ENCODE peak calls at places on chromosomes 3 and 15, in eight cellular contexts. F is NCI-H2171 treated with DMSO at 0.1 percent for 48 hours; S is fibroblast of gingiva; Q is activated T-cell treated with anti-CD3 and anti-CD28 coated beads, Interleukin-2, amount 50 U/mL, for 24 hours; G is kidney tubule cell; W is activated CD4-positive, alpha-beta T cell treated with anti-CD3 and anti-CD28 coated beads, Interleukin-2, amount 50 U/mL, for 24 hours; T is type B pancreatic cell; Z is AG10803. I is an unnamed sample.

GRCh38 chr15:65460948-65461347 is 38.2 kb upstream of the IGDCC4 start:
- DNase-seq in S (no peak), G (peak), T (no peak), F (no peak), Q (peak), W (no peak), Z (peak), I (no peak)

GRCh38 chr15:74531144-74531811 is 9.7 kb upstream of the ARID3B start:
- DNase-seq in T (no peak), Z (peak), G (peak), Q (no peak), W (no peak), F (no peak), S (peak), I (peak)

GRCh38 chr15:35549567-35549966 is 3.6 kb upstream of the DPH6 start:
- DNase-seq in F (no peak), Z (no peak), G (no peak), W (no peak), S (no peak), Q (no peak), T (no peak), I (peak)

GRCh38 chr3:1195922-1196321 is 103.1 kb downstream of the CNTN6 start:
- DNase-seq in W (no peak), F (no peak), T (no peak), S (peak), Q (no peak), G (peak), Z (peak), I (no peak)

GRCh38 chr15:22861151-22861550 is 22.7 kb downstream of the NIPA2 start:
- DNase-seq in Q (no peak), Z (no peak), G (no peak), S (no peak), F (no peak), W (no peak), T (no peak), I (no peak)

GRCh38 chr15:66966256-66966655 is 99.1 kb upstream of the SMAD3 start:
- DNase-seq in W (no peak), F (no peak), G (no peak), Q (no peak), Z (no peak), T (no peak), S (no peak), I (peak)

GRCh38 chr3:58099850-58100249 is 91.6 kb downstream of the FLNB start:
- DNase-seq in Q (no peak), G (no peak), W (no peak), F (no peak), Z (no peak), S (no peak), T (no peak), I (no peak)

GRCh38 chr3:177427540-177427939 is 230.3 kb upstream of the TBL1XR1 start:
- DNase-seq in F (no peak), T (no peak), W (no peak), Z (peak), G (peak), S (no peak), Q (no peak), I (no peak)

GRCh38 chr3:75329713-75330112 is 334.4 kb upstream of the FRG2C start:
- DNase-seq in F (no peak), Q (no peak), T (no peak), S (no peak), G (no peak), W (no peak), Z (no peak), I (no peak)

GRCh38 chr3:98561727-98562521 is 30.1 kb downstream of the GPR15 start:
- DNase-seq in Z (no peak), G (peak), T (no peak), W (no peak), Q (no peak), S (no peak), F (no peak), I (no peak)

GRCh38 chr3:96814581-96815567 is at the start of gene EPHA6:
- DNase-seq in G (no peak), S (no peak), W (no peak), F (no peak), Z (peak), Q (no peak), T (peak), I (peak)

GRCh38 chr3:191721390-191721801 is 260.4 kb downstream of the PYDC2 start:
- DNase-seq in Z (no peak), F (peak), G (no peak), Q (no peak), T (no peak), W (no peak), S (no peak), I (no peak)

GRCh38 chr3:186461141-186461540 is 83.0 kb downstream of the CRYGS start:
- DNase-seq in Z (peak), T (no peak), S (no peak), Q (no peak), F (no peak), G (peak), W (no peak), I (no peak)

GRCh38 chr3:195123196-195123805 is 147.7 kb downstream of the XXYLT1 start:
- DNase-seq in W (no peak), Z (peak), T (no peak), Q (no peak), S (no peak), G (no peak), F (peak), I (peak)

GRCh38 chr3:30440880-30441279 is 165.5 kb upstream of the TGFBR2 start:
- DNase-seq in F (no peak), T (no peak), Q (no peak), W (no peak), S (no peak), Z (no peak), G (peak), I (peak)

GRCh38 chr3:50388021-50388719 is 28.8 kb upstream of the TMEM115 start:
- DNase-seq in G (no peak), Z (no peak), F (peak), W (no peak), T (no peak), S (no peak), Q (no peak), I (peak)

GRCh38 chr15:45634442-45635190 is at the start of gene SQOR:
- DNase-seq in Q (peak), W (peak), G (peak), F (no peak), S (peak), T (peak), Z (peak), I (peak)

GRCh38 chr3:65402597-65402996 is 636.1 kb downstream of the MAGI1 start:
- DNase-seq in G (peak), T (no peak), W (no peak), F (no peak), S (peak), Q (no peak), Z (peak), I (peak)

GRCh38 chr3:151919446-151919845 is 46.0 kb downstream of the SUCNR1 start:
- DNase-seq in Q (no peak), T (no peak), F (no peak), G (no peak), S (no peak), W (no peak), Z (no peak), I (no peak)

GRCh38 chr3:62888778-62889177 is 13.6 kb upstream of the CADPS start:
- DNase-seq in W (no peak), S (no peak), Z (no peak), G (no peak), F (no peak), T (no peak), Q (no peak), I (no peak)

GRCh38 chr3:95215437-95215836 is 1152.6 kb downstream of the NSUN3 start:
- DNase-seq in F (no peak), G (no peak), Q (no peak), W (no peak), Z (no peak), T (no peak), S (no peak), I (no peak)

GRCh38 chr3:114727373-114727772 is 419.7 kb downstream of the ZBTB20 start:
- DNase-seq in G (no peak), S (no peak), Z (no peak), Q (no peak), T (no peak), F (no peak), W (no peak), I (no peak)

GRCh38 chr3:50515565-50516047 is 12.2 kb upstream of the CACNA2D2 start:
- DNase-seq in Q (no peak), F (no peak), W (no peak), G (no peak), Z (no peak), S (no peak), T (no peak), I (peak)

GRCh38 chr3:117322866-117323265 is 613.3 kb downstream of the TUSC7 start:
- DNase-seq in Z (peak), G (peak), W (no peak), F (no peak), Q (no peak), S (peak), T (no peak), I (peak)

GRCh38 chr15:73965730-73966103 is 26.4 kb downstream of the STOML1 start:
- DNase-seq in Q (no peak), T (no peak), Z (peak), G (peak), S (peak), F (no peak), W (no peak), I (peak)

GRCh38 chr3:63609834-63610233 is 42.6 kb upstream of the SNTN start:
- DNase-seq in Z (no peak), Q (no peak), W (no peak), F (no peak), S (no peak), T (no peak), G (no peak), I (no peak)

GRCh38 chr3:100041328-100041749 is 73.0 kb downstream of the FILIP1L start:
- DNase-seq in G (peak), W (no peak), S (peak), Q (no peak), T (no peak), F (no peak), Z (peak), I (no peak)

GRCh38 chr3:33360136-33360825 is 79.9 kb downstream of the UBP1 start:
- DNase-seq in G (peak), S (peak), Q (no peak), F (no peak), T (no peak), Z (peak), W (no peak), I (no peak)

GRCh38 chr15:100183921-100184480 is 157.8 kb downstream of the ADAMTS17 start:
- DNase-seq in T (no peak), Z (no peak), S (no peak), F (no peak), Q (no peak), W (no peak), G (no peak), I (no peak)

GRCh38 chr3:122786067-122786466 is 7.6 kb downstream of the HSPBAP1 start:
- DNase-seq in F (no peak), G (peak), Z (peak), Q (no peak), S (peak), T (no peak), W (no peak), I (no peak)

GRCh38 chr3:64578384-64578783 is 109.4 kb downstream of the ADAMTS9 start:
- DNase-seq in Z (no peak), F (no peak), T (no peak), W (no peak), G (peak), S (no peak), Q (no peak), I (no peak)

GRCh38 chr3:27721717-27722564 is at the start of gene EOMES:
- DNase-seq in F (peak), G (peak), Z (no peak), S (peak), T (no peak), Q (peak), W (no peak), I (peak)

GRCh38 chr3:59850352-59850870 is 800.6 kb upstream of the CFAP20DC start:
- DNase-seq in F (no peak), W (no peak), Q (no peak), T (no peak), Z (no peak), S (no peak), G (peak), I (no peak)

GRCh38 chr3:12046406-12046805 is 42.2 kb downstream of the SYN2 start:
- DNase-seq in F (peak), W (no peak), T (no peak), Z (peak), G (peak), S (no peak), Q (no peak), I (peak)

GRCh38 chr3:120561251-120562045 is 34.7 kb upstream of the NDUFB4 start:
- DNase-seq in Q (peak), T (no peak), Z (peak), S (peak), F (peak), W (peak), G (peak), I (peak)